ENCODE peak calls at places on chromosomes 2 and 18, in seven cellular contexts. E, R, Z, X, N, T and V are unnamed samples.

GRCh38 chr2:96264656-96265348 is 995 bp downstream of the TMEM127 start:
- DNase-seq in Z (peak), E (no peak), X (no peak), T (peak), R (no peak), N (peak), V (peak)

GRCh38 chr2:166197446-166197845 is 69.6 kb upstream of the SCN1A start:
- DNase-seq in E (no peak), R (no peak), T (no peak), N (no peak), Z (peak), X (no peak), V (no peak)

GRCh38 chr18:77554061-77554460 is 304.4 kb downstream of the GALR1 start:
- DNase-seq in T (no peak), Z (no peak), X (no peak), R (no peak), E (no peak), N (no peak), V (no peak)

GRCh38 chr2:27085670-27086089 is 892 bp upstream of the KHK start:
- DNase-seq in E (peak), T (peak), X (peak), R (peak), Z (peak), N (peak), V (peak)

GRCh38 chr2:104858325-104858978 is 4.5 kb downstream of the POU3F3 start:
- DNase-seq in Z (no peak), T (no peak), N (no peak), X (no peak), R (no peak), E (no peak), V (no peak)

GRCh38 chr2:200199576-200200263 is 106.8 kb upstream of the SPATS2L start:
- DNase-seq in E (no peak), N (no peak), X (no peak), T (no peak), R (no peak), Z (no peak), V (no peak)

GRCh38 chr2:69509011-69509749 is 71.9 kb upstream of the NFU1 start:
- DNase-seq in X (no peak), T (no peak), N (no peak), Z (no peak), R (peak), E (no peak), V (no peak)

GRCh38 chr18:46310258-46310657 is 206.1 kb downstream of the HAUS1 start:
- DNase-seq in N (no peak), E (no peak), R (no peak), T (no peak), Z (no peak), X (no peak), V (no peak)

GRCh38 chr2:25000503-25001328 is 29.0 kb upstream of the DNAJC27 start:
- DNase-seq in E (no peak), Z (peak), N (peak), R (no peak), X (peak), T (no peak), V (no peak)

GRCh38 chr2:72916743-72917137 is 579 bp upstream of the EMX1 start:
- DNase-seq in E (no peak), R (no peak), T (peak), Z (no peak), X (no peak), N (no peak), V (no peak)

GRCh38 chr18:46574000-46574739 is 82.8 kb downstream of the LOXHD1 start:
- DNase-seq in N (no peak), R (no peak), X (no peak), Z (no peak), T (no peak), E (no peak), V (peak)

GRCh38 chr2:189821953-189822748 is 37.9 kb downstream of the PMS1 start:
- DNase-seq in Z (peak), R (no peak), X (peak), E (no peak), T (no peak), N (peak), V (no peak)

GRCh38 chr2:38690499-38691420 is 24.8 kb downstream of the GALM start:
- DNase-seq in Z (peak), N (peak), E (no peak), R (peak), T (no peak), X (peak), V (no peak)

GRCh38 chr18:44979813-44980212 is 299.1 kb downstream of the SETBP1 start:
- DNase-seq in Z (no peak), T (no peak), E (no peak), X (no peak), N (no peak), R (no peak), V (no peak)
- TF ChIP-seq CTCF in Z (no peak), T (no peak), E (no peak), X (no peak), N (no peak), R (no peak), V (no peak)

GRCh38 chr18:23824235-23824634 is 135.0 kb downstream of the LAMA3 start:
- DNase-seq in Z (peak), E (no peak), T (no peak), R (no peak), N (no peak), X (no peak), V (no peak)
- TF ChIP-seq CTCF in Z (peak), E (no peak), T (no peak), R (no peak), N (peak), X (no peak), V (no peak)

DNA sequence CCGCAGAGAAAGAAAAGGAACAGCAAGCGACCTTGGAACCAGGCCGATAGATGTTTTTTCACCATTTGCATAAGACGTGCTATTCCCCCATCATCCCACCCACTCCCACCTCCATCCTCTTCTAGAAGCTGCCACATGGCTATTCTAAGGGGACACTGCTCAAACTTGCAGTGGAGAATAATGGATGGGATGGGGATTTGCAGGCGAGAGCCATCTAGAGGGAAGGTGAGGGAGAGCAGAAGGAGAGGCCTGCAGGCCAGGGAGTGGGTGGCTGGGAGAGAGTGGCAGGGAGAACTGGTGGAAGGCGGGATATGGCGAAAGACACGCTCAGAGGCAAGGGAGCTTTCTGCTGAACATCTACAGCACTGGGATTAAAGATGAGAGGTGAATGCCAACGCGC is 84.9 kb downstream of the MAPK4 start:
- DNase-seq in T (no peak), N (no peak), R (no peak), Z (peak), E (no peak), X (no peak), V (no peak)
- TF ChIP-seq CTCF in T (no peak), N (peak), R (peak), Z (peak), E (no peak), X (no peak), V (peak)

DNA sequence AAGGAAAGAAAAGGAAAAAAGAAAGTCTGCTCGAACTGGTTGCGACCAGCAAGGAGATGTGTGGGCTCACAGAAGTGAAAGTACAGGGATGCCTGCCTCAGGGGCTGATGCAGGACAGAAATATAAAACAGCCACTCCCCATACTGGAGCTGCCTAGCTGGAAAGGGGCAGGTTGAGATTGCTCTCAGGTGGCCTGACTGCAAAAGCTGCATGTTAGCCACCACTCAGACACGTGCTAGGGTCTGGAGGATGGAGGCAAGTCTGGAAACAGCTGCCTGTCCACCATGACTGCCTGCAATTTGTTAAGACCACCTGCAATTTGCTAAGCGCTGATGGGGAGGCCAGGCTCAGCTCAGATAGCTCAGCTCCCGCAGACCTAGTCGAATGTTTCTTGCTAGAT is 17.9 kb downstream of the B3GNT7 start:
- DNase-seq in E (no peak), N (no peak), Z (no peak), R (no peak), T (no peak), X (no peak), V (no peak)
- TF ChIP-seq CTCF in E (no peak), N (no peak), Z (no peak), R (no peak), T (no peak), X (no peak), V (no peak)

GRCh38 chr2:1742680-1743395 is 1.5 kb downstream of the PXDN start:
- DNase-seq in T (peak), E (peak), N (peak), Z (peak), X (peak), R (peak), V (no peak)
- TF ChIP-seq CTCF in T (peak), E (peak), N (peak), Z (peak), X (peak), R (peak), V (no peak)

DNA sequence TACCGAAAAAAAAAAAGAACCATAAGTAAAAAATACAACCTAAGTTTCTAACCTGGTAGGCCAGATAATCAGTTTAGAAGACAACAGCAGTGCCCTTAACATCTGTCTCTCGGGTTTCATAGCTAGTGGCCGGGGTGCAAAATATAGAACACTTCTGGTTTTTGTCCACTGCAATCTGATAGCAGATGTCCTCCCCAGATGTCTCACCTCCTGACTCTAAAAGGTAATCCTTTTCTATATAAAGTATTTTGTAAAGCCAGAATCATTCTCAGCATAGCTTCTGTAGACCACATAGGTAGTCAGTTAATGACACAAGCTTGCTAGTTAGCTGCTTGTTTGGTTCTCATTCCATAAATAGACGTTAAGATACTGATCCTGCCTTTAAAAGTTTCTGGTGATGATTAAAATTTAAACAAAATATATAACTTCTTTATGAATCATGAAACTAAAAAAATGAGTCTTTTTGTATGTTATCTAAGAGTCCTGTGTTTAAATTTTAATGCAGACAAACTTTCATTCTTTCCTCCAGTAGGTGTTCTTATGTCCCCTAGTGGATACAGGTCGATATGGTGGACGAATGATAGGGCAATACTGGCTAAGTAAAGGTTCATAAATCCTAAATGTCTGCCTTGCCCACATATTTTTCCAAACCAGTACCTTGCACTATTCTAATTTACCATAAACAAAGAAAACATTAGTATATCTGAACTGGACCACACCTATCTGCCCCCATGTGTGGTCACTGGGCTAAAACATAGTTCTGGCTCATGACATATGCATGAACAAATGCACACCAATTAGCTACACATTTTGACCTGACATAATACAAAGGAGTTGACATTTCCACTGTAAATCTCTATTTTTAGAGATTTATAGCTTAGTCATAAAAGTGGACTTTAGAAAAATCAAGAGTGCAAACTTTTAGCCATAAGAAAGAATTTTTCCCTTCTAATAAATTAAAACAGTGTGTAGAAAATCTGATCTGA is 171.0 kb downstream of the SRBD1 start:
- DNase-seq in T (no peak), R (no peak), N (no peak), X (no peak), Z (peak), E (no peak), V (peak)
- TF ChIP-seq CTCF in T (no peak), R (no peak), N (peak), X (no peak), Z (peak), E (no peak), V (peak)

GRCh38 chr2:234133004-234133403 is 82.5 kb downstream of the SPP2 start:
- DNase-seq in N (no peak), R (no peak), T (no peak), X (peak), E (peak), Z (no peak), V (no peak)
- TF ChIP-seq CTCF in N (no peak), R (no peak), T (no peak), X (no peak), E (no peak), Z (no peak), V (no peak)

GRCh38 chr2:98295275-98295674 is 51.0 kb upstream of the CNGA3 start:
- DNase-seq in E (no peak), X (no peak), R (no peak), T (no peak), Z (no peak), N (no peak), V (no peak)

GRCh38 chr2:98293931-98294687 is 52.1 kb upstream of the CNGA3 start:
- DNase-seq in X (no peak), E (no peak), R (no peak), T (no peak), Z (no peak), N (no peak), V (no peak)

GRCh38 chr2:98296435-98296834 is 49.8 kb upstream of the CNGA3 start:
- DNase-seq in X (no peak), T (no peak), R (no peak), Z (peak), E (no peak), N (no peak), V (no peak)

GRCh38 chr2:98294711-98295110 is 51.5 kb upstream of the CNGA3 start:
- DNase-seq in X (no peak), E (no peak), N (no peak), R (no peak), T (no peak), Z (no peak), V (no peak)

DNA sequence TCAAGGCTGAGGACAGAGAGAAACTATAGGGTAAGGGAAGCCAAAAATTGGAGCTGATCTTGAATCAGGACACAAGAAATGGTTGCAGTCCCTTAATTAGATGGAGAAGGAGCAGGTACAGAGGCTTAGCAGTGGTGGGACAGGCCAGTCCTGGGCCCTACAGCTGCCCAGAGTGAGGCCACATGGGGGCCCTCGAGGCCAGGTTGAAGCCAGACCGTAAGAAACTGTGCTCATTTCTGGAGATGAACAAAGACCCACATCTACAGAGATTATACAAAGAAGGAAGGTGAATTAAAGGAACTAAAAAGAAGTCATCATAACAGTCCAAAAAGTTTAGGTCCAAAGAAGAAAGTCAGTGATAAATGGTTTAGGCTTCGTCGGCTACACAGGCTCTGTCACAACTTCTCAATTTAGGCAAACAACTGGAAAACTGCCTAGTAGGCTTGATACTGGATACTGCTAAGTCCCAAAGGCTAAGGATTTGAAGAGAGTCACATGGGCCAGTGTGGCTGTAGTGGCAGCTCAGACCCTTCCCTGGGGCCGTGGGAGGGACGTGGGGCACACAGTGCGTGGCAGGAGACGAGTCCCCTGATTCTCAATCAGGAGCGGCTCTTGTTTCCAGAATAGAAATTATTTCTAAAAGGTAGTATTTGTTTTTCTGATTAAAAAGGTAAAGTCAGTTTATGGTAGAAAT is 50.4 kb upstream of the CNGA3 start:
- DNase-seq in X (no peak), Z (peak), N (no peak), R (no peak), T (no peak), E (no peak), V (no peak)
- TF ChIP-seq CTCF in X (peak), Z (no peak), N (peak), R (no peak), T (no peak), E (no peak), V (no peak)

GRCh38 chr2:201260302-201260800 is at the start of gene CASP8:
- DNase-seq in R (peak), E (no peak), N (peak), T (no peak), Z (peak), X (peak), V (peak)
- TF ChIP-seq CTCF in R (no peak), E (no peak), N (no peak), T (no peak), Z (no peak), X (no peak), V (no peak)

GRCh38 chr2:219485201-219485580 is 13.5 kb upstream of the GMPPA start:
- DNase-seq in X (no peak), Z (no peak), R (no peak), T (no peak), E (no peak), N (no peak), V (no peak)
- TF ChIP-seq CTCF in X (no peak), Z (no peak), R (no peak), T (no peak), E (no peak), N (no peak), V (no peak)